ENCODE peak calls at places on chromosomes 2 and 18, in four cellular contexts. E is tibial nerve, X is OCI-LY7, Q is thoracic aorta. V is an unnamed sample.

GRCh38 chr18:54416459-54416858 is 58.8 kb downstream of the C18orf54 start:
- DNase-seq in E (no peak), X (no peak), Q (no peak), V (no peak)

GRCh38 chr2:74148457-74149248 is 941 bp upstream of the BOLA3 start:
- DNase-seq in E (no peak), X (no peak), Q (no peak), V (no peak)

GRCh38 chr18:43692291-43692690 is 415.0 kb upstream of the SYT4 start:
- DNase-seq in E (no peak), X (no peak), Q (no peak), V (no peak)

GRCh38 chr18:46571756-46572155 is 85.3 kb downstream of the LOXHD1 start:
- DNase-seq in E (no peak), X (no peak), Q (no peak), V (no peak)

GRCh38 chr2:203484266-203485112 is 50.6 kb downstream of the RAPH1 start:
- DNase-seq in E (no peak), X (peak; percentile 82), Q (no peak), V (peak; percentile 45)

GRCh38 chr18:23609390-23610008 is 23.2 kb upstream of the NPC1 start:
- DNase-seq in E (no peak), X (no peak), Q (no peak), V (no peak)

GRCh38 chr2:133054297-133054696 is 384.3 kb upstream of the LYPD1 start:
- DNase-seq in E (no peak), X (no peak), Q (no peak), V (no peak)

GRCh38 chr2:238421695-238422035 is 5.1 kb upstream of the ASB1 start:
- DNase-seq in E (no peak), X (no peak), Q (no peak), V (no peak)

GRCh38 chr2:227192491-227192890 is 28.1 kb downstream of the COL4A3 start:
- DNase-seq in E (no peak), X (no peak), Q (no peak), V (no peak)

GRCh38 chr2:132901661-132902060 is 231.7 kb upstream of the LYPD1 start:
- DNase-seq in E (no peak), X (no peak), Q (no peak), V (no peak)

GRCh38 chr18:56515522-56515921 is 122.9 kb downstream of the TXNL1 start:
- DNase-seq in E (no peak), X (no peak), Q (no peak), V (no peak)

GRCh38 chr18:48947583-48947982 is 3.2 kb downstream of the SMAD7 start:
- DNase-seq in E (no peak), X (no peak), Q (no peak), V (no peak)

GRCh38 chr2:3606370-3607124 is 11.6 kb downstream of the COLEC11 start:
- DNase-seq in E (no peak), X (no peak), Q (no peak), V (no peak)

GRCh38 chr2:20633794-20634259 is 17.1 kb downstream of the HS1BP3 start:
- DNase-seq in E (no peak), X (no peak), Q (no peak), V (no peak)

GRCh38 chr2:10159486-10160160 is 37.1 kb downstream of the RRM2 start:
- DNase-seq in E (no peak), X (no peak), Q (no peak), V (no peak)

GRCh38 chr2:229835601-229836283 is 86.1 kb downstream of the TRIP12 start:
- DNase-seq in E (no peak), X (no peak), Q (no peak), V (no peak)

GRCh38 chr2:69973335-69973735 is 11.9 kb upstream of the ASPRV1 start:
- DNase-seq in E (no peak), X (no peak), Q (no peak), V (no peak)

GRCh38 chr2:195532628-195533271 is 124.3 kb upstream of the SLC39A10 start:
- DNase-seq in E (no peak), X (peak; percentile 32), Q (no peak), V (no peak)

GRCh38 chr2:28753043-28753683 is 1.5 kb downstream of the PPP1CB start:
- DNase-seq in E (peak; percentile 53), X (peak; percentile 51), Q (no peak), V (peak; percentile 82)

GRCh38 chr2:109510136-109511028 is 103.4 kb downstream of the SEPTIN10 start:
- DNase-seq in E (peak; percentile 79), X (peak; percentile 60), Q (peak; percentile 62), V (peak; percentile 89)

GRCh38 chr2:30394096-30394495 is 53.0 kb upstream of the LCLAT1 start:
- DNase-seq in E (no peak), X (no peak), Q (no peak), V (no peak)

GRCh38 chr2:240250150-240250984 is 109.9 kb upstream of the OTOS start:
- DNase-seq in E (no peak), X (no peak), Q (no peak), V (no peak)

GRCh38 chr2:9174771-9175441 is 31.7 kb upstream of the ASAP2 start:
- DNase-seq in E (no peak), X (peak; percentile 45), Q (no peak), V (no peak)

GRCh38 chr2:121355488-121355887 is 70.5 kb upstream of the TFCP2L1 start:
- DNase-seq in E (no peak), X (no peak), Q (no peak), V (no peak)

GRCh38 chr18:49846263-49846662 is 32.9 kb upstream of the ACAA2 start:
- DNase-seq in E (no peak), X (no peak), Q (no peak), V (no peak)

GRCh38 chr18:59871711-59872362 is 28.0 kb upstream of the PMAIP1 start:
- DNase-seq in E (no peak), X (no peak), Q (no peak), V (no peak)

GRCh38 chr2:127968610-127969339 is 59.1 kb downstream of the SAP130 start:
- DNase-seq in E (no peak), X (no peak), Q (no peak), V (no peak)

GRCh38 chr2:100752628-100753333 is 67.2 kb upstream of the NPAS2 start:
- DNase-seq in E (no peak), X (no peak), Q (no peak), V (no peak)

GRCh38 chr2:219482674-219483405 is 15.9 kb upstream of the GMPPA start:
- DNase-seq in E (no peak), X (no peak), Q (no peak), V (no peak)

GRCh38 chr18:1659190-1659589 is 754.5 kb downstream of the ADCYAP1 start:
- DNase-seq in E (no peak), X (no peak), Q (no peak), V (no peak)

GRCh38 chr2:113707106-113707505 is 49.3 kb downstream of the SLC35F5 start:
- DNase-seq in E (no peak), X (no peak), Q (no peak), V (no peak)

GRCh38 chr2:109297566-109298205 is 168.7 kb downstream of the SH3RF3 start:
- DNase-seq in E (no peak), X (no peak), Q (no peak), V (no peak)

GRCh38 chr2:39584283-39584972 is 81.3 kb upstream of the TMEM178A start:
- DNase-seq in E (no peak), X (no peak), Q (no peak), V (no peak)

GRCh38 chr18:79607361-79607930 is 72.2 kb upstream of the CTDP1 start:
- DNase-seq in E (peak; percentile 10), X (no peak), Q (no peak), V (no peak)

GRCh38 chr18:32274307-32274706 is 84.5 kb downstream of the MEP1B start:
- DNase-seq in E (no peak), X (no peak), Q (no peak), V (no peak)
- H3K4me1 ChIP-seq in E (peaks cover 7% of the 10 kb centered on the region), X (no peaks in the 10 kb centered on the region), Q (peaks cover 22% of the 10 kb centered on the region), V (no peaks in the 10 kb centered on the region)

DNA sequence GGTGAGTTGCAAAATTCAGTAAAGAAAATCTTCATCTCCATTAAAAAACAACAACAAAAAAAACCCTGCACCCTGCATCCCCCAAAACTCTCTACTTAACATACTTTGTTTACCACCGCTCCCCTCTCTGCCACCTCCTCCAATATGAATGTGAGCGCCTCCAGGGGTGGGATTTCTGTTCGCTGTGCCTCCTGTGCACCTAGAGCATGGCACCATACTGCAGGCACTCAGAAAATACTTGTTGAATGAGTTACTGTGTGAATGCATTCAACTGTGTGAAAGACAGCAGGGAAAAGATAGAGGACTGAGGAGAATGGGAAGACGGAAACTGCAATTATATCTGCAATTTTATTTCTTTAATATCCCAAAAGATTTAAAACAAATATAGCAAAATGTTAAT is 4.5 kb downstream of the CEBPZ start:
- DNase-seq in E (no peak), X (no peak), Q (no peak), V (no peak)
- TF ChIP-seq CTCF in E (no peak), X (no peak), Q (no peak), V (no peak)

DNA sequence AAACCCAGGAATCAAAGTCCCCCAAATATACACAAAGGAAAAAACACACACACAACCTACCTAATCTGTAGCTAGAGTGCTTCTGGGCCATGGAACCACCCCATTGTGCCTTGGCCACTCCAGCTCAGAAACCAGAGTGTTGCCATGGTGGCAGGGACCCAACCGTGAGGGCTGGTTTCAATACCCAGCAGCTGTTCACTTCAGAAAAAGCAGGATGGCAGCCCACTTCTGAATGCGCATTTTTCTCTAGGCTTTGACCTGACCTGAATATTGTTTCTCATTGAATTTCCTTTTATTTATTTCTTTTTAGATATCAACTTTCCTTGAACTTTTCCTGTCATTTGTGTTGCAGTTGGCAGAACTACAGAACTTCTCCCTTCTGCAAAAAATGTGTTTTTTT is 43.0 kb upstream of the EHBP1 start:
- DNase-seq in E (no peak), X (no peak), Q (no peak), V (peak; percentile 17)
- H3K4me1 ChIP-seq in E (peaks cover 13% of the 10 kb centered on the region), X (no peaks in the 10 kb centered on the region), Q (peaks cover 6% of the 10 kb centered on the region), V (peaks cover 13% of the 10 kb centered on the region)

GRCh38 chr18:12377556-12378553 is 828 bp upstream of the AFG3L2 start:
- DNase-seq in E (no peak), X (no peak), Q (no peak), V (no peak)
- TF ChIP-seq CTCF in E (peak; percentile 62), X (peak; percentile 5), Q (peak; percentile 56), V (no peak)

GRCh38 chr2:110848519-110848918 is 116.1 kb downstream of the ACOXL start:
- DNase-seq in E (no peak), X (no peak), Q (no peak), V (no peak)
- H3K4me1 ChIP-seq in E (no peaks in the 10 kb centered on the region), X (peaks cover 3% of the 10 kb centered on the region), Q (no peaks in the 10 kb centered on the region), V (no peaks in the 10 kb centered on the region)

GRCh38 chr2:223618172-223619035 is 16.2 kb upstream of the SCG2 start:
- DNase-seq in E (no peak), X (no peak), Q (no peak), V (no peak)
- TF ChIP-seq CTCF in E (no peak), X (peak; percentile 30), Q (no peak), V (no peak)